ENCODE peak calls at places on chromosomes 12 and 14, in six cellular contexts. K is upper lobe of left lung, Q is SK-N-SH, Y is GM12891, T is HepG2, F is endothelial cell of umbilical vein. B is an unnamed sample.

GRCh38 chr12:29591140-29592020 is 93.9 kb upstream of the OVCH1 start:
- DNase-seq in K (no peak), Q (no peak), Y (no peak), T (no peak), F (no peak), B (no peak)

GRCh38 chr12:47763481-47764344 is 5.0 kb upstream of the RAPGEF3 start:
- DNase-seq in K (no peak), Q (no peak), Y (no peak), T (no peak), F (no peak), B (no peak)

GRCh38 chr12:97306121-97306520 is 156.5 kb upstream of the RMST start:
- DNase-seq in K (no peak), Q (no peak), Y (no peak), T (no peak), F (peak), B (no peak)

GRCh38 chr12:88375960-88376305 is 204.3 kb downstream of the KITLG start:
- DNase-seq in K (no peak), Q (no peak), Y (no peak), T (no peak), F (no peak), B (no peak)

GRCh38 chr12:68177562-68177961 is 18.0 kb upstream of the IFNG start:
- DNase-seq in K (no peak), Q (no peak), Y (no peak), T (no peak), F (no peak), B (no peak)

GRCh38 chr12:49225551-49226166 is 36.8 kb upstream of the TUBA1A start:
- DNase-seq in K (peak), Q (no peak), Y (no peak), T (no peak), F (peak), B (no peak)

GRCh38 chr12:39813776-39814175 is 194.2 kb upstream of the ABCD2 start:
- DNase-seq in K (no peak), Q (no peak), Y (no peak), T (no peak), F (no peak), B (no peak)

GRCh38 chr12:78674311-78675085 is 190.1 kb upstream of the SYT1 start:
- DNase-seq in K (no peak), Q (no peak), Y (no peak), T (no peak), F (no peak), B (no peak)

GRCh38 chr12:52537101-52537500 is 15.8 kb downstream of the KRT71 start:
- DNase-seq in K (no peak), Q (no peak), Y (no peak), T (no peak), F (no peak), B (no peak)

GRCh38 chr12:75563351-75563750 is 51.9 kb upstream of the KRR1 start:
- DNase-seq in K (no peak), Q (no peak), Y (no peak), T (no peak), F (no peak), B (no peak)
- TF ChIP-seq POLR2AphosphoS5 in K (no peak), Q (no peak), Y (no peak), T (no peak), F (no peak), B (no peak)

GRCh38 chr14:93114713-93115068 is 1.0 kb downstream of the ITPK1 start:
- DNase-seq in K (peak), Q (no peak), Y (no peak), T (no peak), F (no peak), B (no peak)

GRCh38 chr14:93114068-93114710 is 1.5 kb downstream of the ITPK1 start:
- DNase-seq in K (no peak), Q (no peak), Y (no peak), T (no peak), F (peak), B (peak)

GRCh38 chr14:93110856-93111419 is 4.8 kb downstream of the ITPK1 start:
- DNase-seq in K (no peak), Q (no peak), Y (no peak), T (no peak), F (no peak), B (no peak)

GRCh38 chr14:93113678-93114067 is 2.1 kb downstream of the ITPK1 start:
- DNase-seq in K (no peak), Q (no peak), Y (no peak), T (no peak), F (no peak), B (no peak)

DNA sequence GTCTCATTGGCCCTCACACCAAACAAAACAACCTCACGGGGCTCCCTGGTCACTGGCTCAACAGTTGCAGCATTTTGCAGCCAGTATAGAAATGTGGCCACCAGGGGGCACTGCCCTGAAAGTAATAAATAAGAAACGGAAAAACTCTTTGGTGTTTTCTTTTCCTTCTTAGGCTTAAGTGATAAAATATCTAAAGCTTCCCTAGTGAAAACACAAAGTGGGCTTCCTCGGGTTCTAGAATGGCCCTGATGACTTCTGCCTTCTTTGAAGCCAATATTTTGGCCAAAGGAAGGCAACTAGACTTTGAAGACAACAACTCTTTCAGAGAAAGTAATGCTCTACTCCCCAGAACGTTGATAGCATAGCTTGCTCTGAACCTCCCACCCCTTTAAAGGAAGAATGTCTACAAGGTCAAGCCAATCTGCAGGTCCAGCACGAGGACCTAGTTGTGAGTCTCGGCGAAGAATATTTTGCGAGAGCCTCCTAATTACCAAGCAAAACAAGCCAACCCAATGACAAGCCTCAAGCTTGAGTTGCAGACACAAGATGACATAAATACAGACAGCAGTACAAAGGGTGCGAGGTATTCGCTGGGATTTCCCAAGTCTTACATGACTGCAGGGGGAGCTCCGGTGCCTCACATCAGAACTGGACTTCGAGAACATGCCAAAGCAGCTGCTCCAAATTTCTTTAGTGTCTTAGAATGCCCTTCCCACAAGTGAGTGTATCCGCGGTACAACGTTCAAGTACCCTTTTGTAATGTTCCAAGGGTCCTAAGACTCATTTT is 2.6 kb downstream of the ITPK1 start:
- DNase-seq in K (no peak), Q (peak), Y (no peak), T (peak), F (peak), B (peak)
- TF ChIP-seq POLR2AphosphoS5 in K (no peak), Q (no peak), Y (no peak), T (no peak), F (no peak), B (no peak)

DNA sequence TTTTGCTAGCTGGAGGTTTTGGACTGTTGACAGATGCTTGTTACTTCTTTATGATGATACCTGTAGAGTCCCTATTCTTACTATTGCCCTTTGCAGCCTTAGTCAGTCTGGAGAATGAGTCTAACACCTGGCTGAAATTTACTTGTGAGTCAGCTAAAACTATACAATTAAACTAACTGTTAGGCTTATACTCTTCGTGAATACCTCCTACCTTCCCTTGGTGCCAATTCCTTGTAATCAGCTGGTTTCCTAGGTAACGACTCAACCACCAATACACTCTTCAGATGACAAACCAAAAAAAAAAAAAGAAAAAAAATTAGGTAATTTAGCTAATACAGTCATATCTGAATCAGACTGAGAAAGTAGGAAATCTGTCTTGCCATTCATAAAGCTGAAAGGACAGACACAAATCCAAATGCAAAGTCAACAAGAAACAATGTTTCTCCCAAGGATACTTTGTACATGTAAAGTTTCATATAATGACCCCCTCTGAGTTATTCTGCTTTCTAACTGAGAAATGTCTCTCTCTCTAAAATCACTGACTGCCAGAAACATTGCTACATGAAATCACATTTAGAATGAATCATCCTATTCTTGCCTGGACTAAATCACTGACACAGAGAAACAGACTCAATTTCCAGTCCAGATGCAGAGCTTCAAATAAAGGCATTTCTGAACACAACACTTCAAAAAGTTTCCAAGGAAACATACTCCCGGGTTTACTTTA is 56.5 kb upstream of the CDKL1 start:
- DNase-seq in K (no peak), Q (no peak), Y (no peak), T (no peak), F (no peak), B (no peak)
- TF ChIP-seq POLR2AphosphoS5 in K (no peak), Q (no peak), Y (no peak), T (no peak), F (no peak), B (no peak)

GRCh38 chr14:101963052-101963451 is 1.3 kb upstream of the DYNC1H1 start:
- DNase-seq in K (no peak), Q (no peak), Y (no peak), T (no peak), F (no peak), B (no peak)

GRCh38 chr14:101965145-101965531 is 765 bp downstream of the DYNC1H1 start:
- DNase-seq in K (peak), Q (peak), Y (peak), T (peak), F (peak), B (peak)

GRCh38 chr14:101965796-101966718 is 1.7 kb downstream of the DYNC1H1 start:
- DNase-seq in K (no peak), Q (no peak), Y (no peak), T (no peak), F (peak), B (no peak)

GRCh38 chr14:101963611-101964296 is 619 bp upstream of the DYNC1H1 start:
- DNase-seq in K (no peak), Q (no peak), Y (no peak), T (no peak), F (no peak), B (no peak)

GRCh38 chr14:101964297-101965144 is at the start of gene DYNC1H1:
- DNase-seq in K (peak), Q (peak), Y (peak), T (peak), F (peak), B (peak)
- TF ChIP-seq POLR2AphosphoS5 in K (peak), Q (peak), Y (peak), T (peak), F (peak), B (peak)

GRCh38 chr14:63438065-63438757 is 105.0 kb downstream of the PPP2R5E start:
- DNase-seq in K (no peak), Q (peak), Y (no peak), T (peak), F (peak), B (peak)
- TF ChIP-seq POLR2AphosphoS5 in K (peak), Q (peak), Y (no peak), T (no peak), F (no peak), B (no peak)

B was measured in HL-60.